ENCODE peak calls at places on chromosome 10, in four cellular contexts. X is GM12878, Q is GM12891, B is K562. V is an unnamed sample.

GRCh38 chr10:113187066-113187777 is 237.2 kb downstream of the TCF7L2 start:
- DNase-seq in X (no peak), Q (no peak), B (no peak), V (no peak)

GRCh38 chr10:44398747-44399477 is 14.0 kb upstream of the CXCL12 start:
- DNase-seq in X (no peak), Q (no peak), B (no peak), V (no peak)

GRCh38 chr10:26508016-26508415 is 69.9 kb downstream of the APBB1IP start:
- DNase-seq in X (no peak), Q (no peak), B (no peak), V (no peak)

GRCh38 chr10:126199221-126199998 is 188.9 kb downstream of the ADAM12 start:
- DNase-seq in X (no peak), Q (no peak), B (peak; percentile 22), V (no peak)

GRCh38 chr10:11610855-11611247 is 599 bp downstream of the USP6NL start:
- DNase-seq in X (no peak), Q (no peak), B (no peak), V (no peak)

GRCh38 chr10:35458500-35459448 is 122.5 kb downstream of the CCNY start:
- DNase-seq in X (no peak), Q (no peak), B (no peak), V (no peak)

GRCh38 chr10:97798958-97799565 is 27.3 kb upstream of the SFRP5 start:
- DNase-seq in X (no peak), Q (no peak), B (no peak), V (no peak)

GRCh38 chr10:43136432-43136831 is 1.8 kb upstream of the CSGALNACT2 start:
- DNase-seq in X (no peak), Q (no peak), B (no peak), V (no peak)

GRCh38 chr10:95628786-95629185 is 27.7 kb downstream of the ALDH18A1 start:
- DNase-seq in X (no peak), Q (no peak), B (no peak), V (no peak)

GRCh38 chr10:25725917-25726716 is 207.9 kb upstream of the MYO3A start:
- DNase-seq in X (no peak), Q (peak; percentile 20), B (peak; percentile 46), V (no peak)

GRCh38 chr10:33001908-33002492 is 44.0 kb upstream of the ITGB1 start:
- DNase-seq in X (no peak), Q (no peak), B (no peak), V (no peak)
- TF ChIP-seq SPI1 in X (no peak), Q (no peak), B (no peak), V (no peak)

GRCh38 chr10:14656052-14656451 is 118.6 kb downstream of the FAM107B start:
- DNase-seq in X (no peak), Q (no peak), B (no peak), V (no peak)

GRCh38 chr10:14661818-14662217 is 112.9 kb downstream of the FAM107B start:
- DNase-seq in X (no peak), Q (no peak), B (no peak), V (no peak)

GRCh38 chr10:14659626-14660196 is 115.0 kb downstream of the FAM107B start:
- DNase-seq in X (peak; percentile 88), Q (peak; percentile 53), B (no peak), V (peak; percentile 86)

GRCh38 chr10:14660872-14661271 is 113.8 kb downstream of the FAM107B start:
- DNase-seq in X (no peak), Q (no peak), B (no peak), V (peak; percentile 59)

DNA sequence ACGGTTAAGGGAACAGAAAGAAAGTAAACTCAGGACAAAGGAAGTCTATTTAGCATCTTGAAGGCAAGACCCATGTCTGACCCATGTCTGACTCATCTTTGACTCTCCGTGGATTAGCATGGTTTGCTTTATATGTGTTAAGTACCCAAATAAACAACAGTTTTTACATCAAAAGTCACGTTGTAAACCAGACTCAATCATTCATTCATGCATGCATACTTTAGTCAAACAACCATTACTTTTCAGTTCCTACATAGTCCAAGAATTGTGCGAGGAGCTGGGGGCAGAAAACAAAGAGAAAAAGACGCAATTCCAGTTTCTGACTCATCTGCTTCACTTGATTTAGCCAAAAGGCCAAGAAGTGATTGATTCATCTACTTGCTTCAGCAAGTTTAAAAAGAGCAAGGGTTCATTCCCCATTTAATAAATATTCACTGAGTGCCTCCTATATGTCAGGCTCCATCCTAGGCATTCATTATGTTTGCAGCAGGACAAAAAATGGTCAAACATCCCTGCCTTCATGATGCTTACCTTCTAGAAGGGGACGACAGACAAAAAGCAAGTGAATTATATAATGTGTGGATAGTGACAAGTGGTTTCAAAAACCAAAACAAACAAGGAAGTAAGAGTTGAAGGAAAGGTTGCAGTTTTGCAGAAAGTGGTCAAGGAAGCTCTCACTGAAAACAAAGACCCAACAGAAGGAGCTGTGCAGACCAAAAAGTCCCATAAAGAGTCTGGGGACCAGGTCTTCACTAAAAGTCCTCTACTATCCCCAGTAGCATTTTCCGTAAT is 116.2 kb downstream of the FAM107B start:
- DNase-seq in X (peak; percentile 64), Q (no peak), B (no peak), V (no peak)
- TF ChIP-seq SPI1 in X (peak; percentile 11), Q (peak; percentile 29), B (no peak), V (no peak)

GRCh38 chr10:3780766-3781457 is 4.1 kb downstream of the KLF6 start:
- DNase-seq in X (no peak), Q (no peak), B (no peak), V (no peak)
- TF ChIP-seq SPI1 in X (no peak), Q (no peak), B (no peak), V (no peak)

GRCh38 chr10:21572578-21572977 is 38.5 kb downstream of the MLLT10 start:
- DNase-seq in X (no peak), Q (no peak), B (no peak), V (no peak)
- TF ChIP-seq SPI1 in X (no peak), Q (no peak), B (no peak), V (no peak)

DNA sequence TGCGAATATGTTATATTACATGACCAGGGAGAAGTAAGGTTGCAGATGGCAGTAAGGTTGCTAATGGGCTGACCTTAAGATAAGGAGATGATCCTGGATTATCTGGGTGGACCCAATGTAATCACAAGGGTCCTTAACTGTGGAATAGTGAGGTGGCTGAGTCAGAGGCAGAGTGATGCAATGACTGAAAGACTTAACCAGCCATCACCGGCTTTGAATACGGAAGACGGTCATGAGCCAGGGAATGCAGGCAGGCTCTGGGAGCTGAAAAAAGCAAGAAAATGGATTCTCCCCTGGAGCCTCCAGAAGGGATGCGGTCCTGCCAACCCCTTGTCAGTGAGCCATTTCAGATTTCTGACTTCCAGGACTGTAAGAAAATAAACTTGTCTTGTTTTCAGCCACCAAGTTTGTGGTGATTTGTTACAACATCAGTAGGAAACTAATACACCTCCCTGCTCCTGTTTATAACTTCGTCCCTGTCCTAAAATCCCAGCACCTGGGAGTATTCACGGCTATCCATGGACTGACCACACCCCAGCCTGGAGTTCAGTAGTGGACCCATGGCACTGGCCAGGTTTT is 4.6 kb upstream of the C10orf95 start:
- DNase-seq in X (no peak), Q (no peak), B (no peak), V (peak; percentile 60)
- TF ChIP-seq SPI1 in X (no peak), Q (no peak), B (no peak), V (no peak)